ENCODE peak calls at places on chromosome 22, in six cellular contexts. Y is activated naive CD4-positive, alpha-beta T cell treated with Interleukin-2 at 50 U/mL for 16 hours; R is NCI-H1694; N is lung microvascular endothelial cell; L is EH; T is Right ventricle myocardium inferior. G is an unnamed sample.
A peak's percentile ranks its signal among the peaks of the same experiment; 100 is the strongest.

GRCh38 chr22:39607093-39607492 is 36.5 kb downstream of the CACNA1I start:
- DNase-seq in R (no peak), N (no peak), L (no peak), Y (no peak), T (no peak), G (no peak)

GRCh38 chr22:40951795-40952602 is 821 bp downstream of the RBX1 start:
- DNase-seq in R (no peak), Y (no peak), L (peak; percentile 54), T (no peak), N (no peak), G (no peak)

GRCh38 chr22:26956346-26956745 is 299.0 kb downstream of the MIAT start:
- DNase-seq in N (no peak), Y (no peak), R (no peak), L (no peak), T (no peak), G (peak; percentile 56)

GRCh38 chr22:19998232-19998951 is 18.2 kb downstream of the ARVCF start:
- DNase-seq in R (no peak), L (no peak), N (no peak), T (peak; percentile 39), Y (no peak), G (no peak)

GRCh38 chr22:44147036-44147645 is 33.6 kb upstream of the PARVG start:
- DNase-seq in T (no peak), Y (no peak), R (no peak), N (no peak), L (no peak), G (no peak)

GRCh38 chr22:26756675-26757293 is 99.4 kb downstream of the MIAT start:
- DNase-seq in T (peak; percentile 78), N (peak; percentile 54), Y (peak; percentile 63), L (peak; percentile 51), R (no peak), G (no peak)

GRCh38 chr22:32079110-32080089 is 36.3 kb downstream of the SLC5A1 start:
- DNase-seq in N (peak; percentile 50), Y (no peak), L (peak; percentile 74), T (no peak), R (no peak), G (no peak)

GRCh38 chr22:32269316-32269715 is 14.2 kb upstream of the SLC5A4 start:
- DNase-seq in T (no peak), Y (no peak), L (no peak), R (no peak), N (no peak), G (no peak)

GRCh38 chr22:20434264-20434751 is 3.3 kb downstream of the SCARF2 start:
- DNase-seq in N (no peak), Y (no peak), T (peak; percentile 35), R (no peak), L (no peak), G (no peak)